ENCODE peak calls at places on chromosome 15, in seven cellular contexts. R is NB4, G is ELR, N is occipital lobe, P is GM06990, U is WTC11, V is Calu3. T is an unnamed sample.

GRCh38 chr15:90184119-90184785 is 16.9 kb upstream of the SEMA4B start:
- DNase-seq in U (no peak), V (peak), R (no peak), P (peak), G (peak), N (peak), T (peak)

GRCh38 chr15:40931300-40932142 is 2.4 kb downstream of the DLL4 start:
- DNase-seq in V (no peak), N (no peak), U (no peak), P (no peak), R (no peak), G (no peak), T (no peak)

GRCh38 chr15:63843901-63844317 is 10.2 kb upstream of the HERC1 start:
- DNase-seq in P (no peak), G (peak), R (no peak), N (no peak), U (no peak), V (no peak), T (no peak)

GRCh38 chr15:87764461-87765236 is 491.9 kb downstream of the NTRK3 start:
- DNase-seq in U (no peak), G (peak), N (no peak), V (no peak), P (no peak), R (no peak), T (no peak)

GRCh38 chr15:51801391-51801835 is 28.0 kb upstream of the TMOD3 start:
- DNase-seq in N (no peak), R (peak), U (peak), V (peak), P (no peak), G (peak), T (peak)

GRCh38 chr15:94026458-94026967 is 204.8 kb upstream of the MCTP2 start:
- DNase-seq in U (no peak), V (no peak), R (no peak), N (no peak), P (no peak), G (peak), T (no peak)

GRCh38 chr15:91717811-91718210 is 135.7 kb upstream of the SLCO3A1 start:
- DNase-seq in G (no peak), R (no peak), U (no peak), P (no peak), N (no peak), V (no peak), T (no peak)

GRCh38 chr15:50137893-50138292 is 18.9 kb upstream of the ATP8B4 start:
- DNase-seq in N (no peak), G (peak), U (no peak), P (no peak), V (no peak), R (no peak), T (no peak)

GRCh38 chr15:44971036-44971435 is 14.5 kb downstream of the TERB2 start:
- DNase-seq in P (no peak), R (no peak), V (no peak), G (no peak), N (no peak), U (no peak), T (no peak)

GRCh38 chr15:63166219-63166618 is 8.9 kb upstream of the RPS27L start:
- DNase-seq in P (no peak), V (peak), U (no peak), R (peak), N (no peak), G (peak), T (no peak)

GRCh38 chr15:80159811-80160569 is 7.2 kb downstream of the FAH start:
- DNase-seq in U (no peak), P (peak), G (peak), R (peak), N (no peak), V (no peak), T (no peak)

GRCh38 chr15:81516012-81516411 is 142.0 kb upstream of the TMC3 start:
- DNase-seq in N (no peak), U (no peak), G (peak), V (no peak), R (no peak), P (no peak), T (no peak)

GRCh38 chr15:29693225-29693624 is 129.0 kb downstream of the TJP1 start:
- DNase-seq in G (peak), N (no peak), U (no peak), R (no peak), P (no peak), V (no peak), T (no peak)

GRCh38 chr15:40843885-40844542 is at the start of gene SPINT1:
- DNase-seq in R (peak), P (peak), G (peak), N (no peak), U (peak), V (peak), T (no peak)

GRCh38 chr15:84669726-84670125 is 11.7 kb upstream of the NMB start:
- DNase-seq in P (no peak), R (no peak), N (no peak), V (no peak), U (no peak), G (peak), T (no peak)

GRCh38 chr15:46265664-46266063 is 630.8 kb downstream of the SQOR start:
- DNase-seq in N (no peak), U (no peak), P (no peak), V (no peak), R (no peak), G (no peak), T (no peak)

GRCh38 chr15:74531144-74531811 is 9.7 kb upstream of the ARID3B start:
- DNase-seq in G (peak), R (no peak), U (peak), N (no peak), P (no peak), V (peak), T (no peak)

GRCh38 chr15:88382482-88382983 is 84.7 kb downstream of the MRPL46 start:
- DNase-seq in R (no peak), U (no peak), G (no peak), P (no peak), N (no peak), V (no peak), T (no peak)

GRCh38 chr15:59993950-59994401 is 10.1 kb upstream of the FOXB1 start:
- DNase-seq in R (peak), N (no peak), V (peak), P (no peak), G (peak), U (peak), T (no peak)

GRCh38 chr15:55247766-55248427 is 41.7 kb downstream of the RAB27A start:
- DNase-seq in G (no peak), R (peak), P (no peak), V (no peak), U (no peak), N (no peak), T (no peak)

GRCh38 chr15:91855684-91856553 is 2.4 kb downstream of the SLCO3A1 start:
- DNase-seq in G (no peak), U (peak), R (peak), V (peak), P (peak), N (no peak), T (peak)

GRCh38 chr15:45548753-45549520 is 26.4 kb upstream of the SLC30A4 start:
- DNase-seq in G (no peak), V (no peak), R (no peak), N (no peak), U (no peak), P (no peak), T (no peak)

GRCh38 chr15:100715571-100716455 is 113.4 kb downstream of the ASB7 start:
- DNase-seq in R (no peak), P (no peak), U (no peak), V (peak), G (no peak), N (no peak), T (peak)

GRCh38 chr15:95259513-95259912 is 1028.2 kb downstream of the MCTP2 start:
- DNase-seq in V (peak), R (peak), N (peak), P (no peak), G (peak), U (peak), T (peak)

GRCh38 chr15:73273181-73274002 is 95.4 kb downstream of the HCN4 start:
- DNase-seq in V (peak), G (peak), P (no peak), R (peak), N (peak), U (peak), T (peak)

GRCh38 chr15:55221090-55222011 is 24.6 kb upstream of the RSL24D1 start:
- DNase-seq in P (peak), U (no peak), G (peak), R (peak), N (no peak), V (peak), T (peak)

GRCh38 chr15:75577401-75578205 is 1.5 kb downstream of the PTPN9 start:
- DNase-seq in R (peak), V (no peak), U (no peak), G (peak), N (no peak), P (peak), T (no peak)

GRCh38 chr15:51844747-51845426 is 15.4 kb downstream of the TMOD3 start:
- DNase-seq in P (no peak), R (no peak), V (no peak), G (no peak), U (no peak), N (no peak), T (no peak)

GRCh38 chr15:64337761-64338160 is 18.2 kb downstream of the CSNK1G1 start:
- DNase-seq in N (no peak), P (no peak), U (no peak), V (no peak), R (no peak), G (no peak), T (no peak)

GRCh38 chr15:60477991-60478632 is 830 bp downstream of the ICE2 start:
- DNase-seq in U (no peak), N (no peak), R (peak), V (no peak), P (peak), G (peak), T (no peak)